ENCODE peak calls at places on chromosome 13, in five cellular contexts. K is naive thymus-derived CD4-positive, alpha-beta T cell; C is adipocyte; T is psoas muscle; M is PC-3. O is an unnamed sample.

GRCh38 chr13:50357136-50357535 is 341.9 kb downstream of the KCNRG start:
- DNase-seq in C (no peak), K (no peak), T (no peak), M (no peak), O (no peak)

GRCh38 chr13:63012016-63012415 is 1596.4 kb upstream of the PCDH20 start:
- DNase-seq in T (no peak), M (no peak), C (no peak), K (no peak), O (no peak)

GRCh38 chr13:40168425-40169155 is 497.9 kb downstream of the FOXO1 start:
- DNase-seq in M (no peak), T (no peak), K (no peak), C (no peak), O (no peak)

GRCh38 chr13:110530839-110531499 is 30.6 kb downstream of the RAB20 start:
- DNase-seq in M (no peak), K (no peak), C (no peak), T (no peak), O (no peak)

GRCh38 chr13:72839831-72840426 is 58.0 kb downstream of the PIBF1 start:
- DNase-seq in M (peak; percentile 74), C (peak; percentile 77), T (peak; percentile 47), K (peak; percentile 42), O (no peak)

GRCh38 chr13:102678339-102679122 is 16.3 kb downstream of the METTL21C start:
- DNase-seq in T (no peak), K (no peak), M (no peak), C (no peak), O (no peak)

GRCh38 chr13:82412749-82413148 is 1469.5 kb downstream of the SLITRK1 start:
- DNase-seq in K (no peak), T (no peak), M (no peak), C (no peak), O (no peak)

GRCh38 chr13:40490086-40490723 is 176.2 kb downstream of the FOXO1 start:
- DNase-seq in K (no peak), C (no peak), T (no peak), M (no peak), O (no peak)

GRCh38 chr13:105445793-105446192 is 1089.7 kb downstream of the EFNB2 start:
- DNase-seq in K (no peak), C (no peak), T (no peak), M (no peak), O (no peak)

GRCh38 chr13:75550159-75550567 is 572 bp downstream of the UCHL3 start:
- DNase-seq in K (no peak), M (peak; percentile 75), T (no peak), C (peak; percentile 81), O (no peak)

GRCh38 chr13:20559659-20560356 is 7.1 kb upstream of the IFT88 start:
- DNase-seq in M (no peak), T (no peak), C (no peak), K (no peak), O (no peak)

GRCh38 chr13:29689548-29689947 is 94.1 kb upstream of the SLC7A1 start:
- DNase-seq in M (no peak), K (no peak), C (no peak), T (no peak), O (no peak)

GRCh38 chr13:59261928-59262488 is 901.7 kb downstream of the DIAPH3 start:
- DNase-seq in M (no peak), K (no peak), T (no peak), C (no peak), O (no peak)

GRCh38 chr13:41614671-41615519 is 157.5 kb downstream of the RGCC start:
- DNase-seq in M (peak; percentile 12), C (no peak), T (no peak), K (no peak), O (peak; percentile 13)

GRCh38 chr13:83274679-83275078 is 607.6 kb downstream of the SLITRK1 start:
- DNase-seq in C (peak; percentile 2), K (no peak), T (no peak), M (no peak), O (no peak)

GRCh38 chr13:19674898-19675297 is 41.4 kb downstream of the MPHOSPH8 start:
- DNase-seq in K (no peak), M (no peak), C (no peak), T (no peak), O (no peak)

GRCh38 chr13:100808848-100809247 is 134.3 kb upstream of the TMTC4 start:
- DNase-seq in C (no peak), K (no peak), T (no peak), M (no peak), O (no peak)

GRCh38 chr13:100811431-100811830 is 136.8 kb upstream of the TMTC4 start:
- DNase-seq in K (no peak), T (no peak), M (no peak), C (no peak), O (no peak)

GRCh38 chr13:100810991-100811390 is 136.4 kb upstream of the TMTC4 start:
- DNase-seq in C (no peak), K (no peak), M (no peak), T (no peak), O (no peak)

GRCh38 chr13:100809856-100810255 is 135.3 kb upstream of the TMTC4 start:
- DNase-seq in M (no peak), T (no peak), K (no peak), C (no peak), O (no peak)

DNA sequence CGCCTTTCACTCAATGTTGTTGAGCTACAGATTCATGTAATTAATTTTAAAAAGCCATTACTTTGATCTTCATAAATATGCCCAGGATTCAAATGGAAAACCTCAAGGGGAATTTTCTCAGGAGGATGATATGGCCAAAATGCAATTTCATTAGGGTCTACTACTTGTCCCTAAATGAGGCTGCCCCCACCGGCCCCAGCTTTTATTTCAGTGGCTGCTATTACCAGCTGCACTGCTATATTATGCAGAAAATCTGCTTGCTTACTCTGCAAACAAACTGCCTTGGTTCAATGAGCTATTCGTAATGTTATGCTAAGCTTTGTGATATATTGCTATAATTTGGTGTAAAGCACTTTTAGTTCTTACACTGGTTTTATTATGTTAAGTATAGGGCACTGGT is 137.3 kb upstream of the TMTC4 start:
- DNase-seq in C (no peak), M (no peak), T (no peak), K (no peak), O (no peak)
- H3K4me3 ChIP-seq in C (no peak overlapping the region), M (no peak overlapping the region), T (no peak overlapping the region), K (no peak overlapping the region), O (no peak overlapping the region)

DNA sequence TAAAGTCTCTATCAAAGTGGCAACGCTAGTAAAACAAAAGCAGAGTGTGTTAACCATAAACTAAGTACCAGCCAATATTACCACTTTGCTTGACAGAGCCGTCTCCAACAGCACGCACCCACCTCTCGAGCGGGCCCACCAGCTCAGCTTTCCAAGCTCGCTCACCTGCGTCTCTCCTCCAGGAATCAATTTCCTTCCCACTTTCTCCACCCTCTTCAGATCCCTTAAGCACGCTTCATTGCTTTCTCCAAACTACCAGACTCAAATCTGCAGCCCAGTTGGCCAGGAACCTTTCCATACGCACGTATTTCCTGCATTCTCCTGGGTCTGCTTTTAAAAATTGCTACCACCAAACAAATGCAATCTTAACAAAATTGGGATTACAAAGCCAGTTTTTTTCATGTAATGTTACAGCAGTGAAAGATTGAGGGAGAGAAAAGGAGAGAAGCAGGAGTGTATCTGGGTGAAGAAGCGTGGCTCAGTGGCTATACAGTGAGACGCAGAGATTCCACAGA is 1.5 kb downstream of the ENOX1 start:
- DNase-seq in M (no peak), C (no peak), K (no peak), T (no peak), O (no peak)
- H3K4me3 ChIP-seq in M (peak overlapping the region; percentile 79), C (peak overlapping the region; percentile 84), K (no peak overlapping the region), T (peak overlapping the region; percentile 78), O (peak overlapping the region; percentile 72)

GRCh38 chr13:97225533-97225932 is 3.4 kb downstream of the MBNL2 start:
- DNase-seq in C (no peak), T (no peak), M (no peak), K (no peak), O (no peak)

GRCh38 chr13:97226788-97227627 is 4.9 kb downstream of the MBNL2 start:
- DNase-seq in M (no peak), C (no peak), K (peak; percentile 31), T (no peak), O (no peak)

GRCh38 chr13:97223711-97224461 is 1.8 kb downstream of the MBNL2 start:
- DNase-seq in T (peak; percentile 56), K (no peak), C (peak; percentile 94), M (peak; percentile 72), O (peak; percentile 71)

GRCh38 chr13:97224544-97225324 is 2.6 kb downstream of the MBNL2 start:
- DNase-seq in M (peak; percentile 71), T (no peak), C (peak; percentile 66), K (no peak), O (no peak)

DNA sequence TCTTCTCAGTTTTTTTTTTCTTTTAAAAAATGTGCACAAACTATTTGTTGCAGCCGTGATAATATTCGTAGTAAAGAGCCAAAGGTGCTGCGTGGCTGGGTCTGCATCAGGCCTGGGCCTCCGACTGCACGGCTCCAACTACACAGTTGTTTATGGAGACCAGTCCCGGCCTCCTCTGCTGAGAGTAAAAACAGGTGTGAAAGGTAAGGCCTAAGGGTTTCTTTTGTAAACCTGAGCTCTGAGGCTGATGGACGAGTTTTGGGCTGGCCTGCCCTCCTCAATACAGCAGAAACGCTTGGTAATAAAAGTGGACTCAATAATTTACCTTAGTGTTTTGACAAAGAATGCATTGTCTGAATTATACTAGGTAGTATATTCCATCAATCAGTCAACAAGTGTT is 3.9 kb downstream of the MBNL2 start:
- DNase-seq in M (no peak), C (no peak), K (no peak), T (no peak), O (no peak)
- H3K4me3 ChIP-seq in M (no peak overlapping the region), C (peak overlapping the region; percentile 97), K (peak overlapping the region; percentile 80), T (peak overlapping the region; percentile 83), O (peak overlapping the region; percentile 84)

GRCh38 chr13:48816696-48817095 is 159.0 kb upstream of the FNDC3A start:
- DNase-seq in C (no peak), M (no peak), K (no peak), T (no peak), O (no peak)
- H3K4me3 ChIP-seq in C (peak overlapping the region; percentile 15), M (no peak overlapping the region), K (peak overlapping the region; percentile 44), T (no peak overlapping the region), O (no peak overlapping the region)

DNA sequence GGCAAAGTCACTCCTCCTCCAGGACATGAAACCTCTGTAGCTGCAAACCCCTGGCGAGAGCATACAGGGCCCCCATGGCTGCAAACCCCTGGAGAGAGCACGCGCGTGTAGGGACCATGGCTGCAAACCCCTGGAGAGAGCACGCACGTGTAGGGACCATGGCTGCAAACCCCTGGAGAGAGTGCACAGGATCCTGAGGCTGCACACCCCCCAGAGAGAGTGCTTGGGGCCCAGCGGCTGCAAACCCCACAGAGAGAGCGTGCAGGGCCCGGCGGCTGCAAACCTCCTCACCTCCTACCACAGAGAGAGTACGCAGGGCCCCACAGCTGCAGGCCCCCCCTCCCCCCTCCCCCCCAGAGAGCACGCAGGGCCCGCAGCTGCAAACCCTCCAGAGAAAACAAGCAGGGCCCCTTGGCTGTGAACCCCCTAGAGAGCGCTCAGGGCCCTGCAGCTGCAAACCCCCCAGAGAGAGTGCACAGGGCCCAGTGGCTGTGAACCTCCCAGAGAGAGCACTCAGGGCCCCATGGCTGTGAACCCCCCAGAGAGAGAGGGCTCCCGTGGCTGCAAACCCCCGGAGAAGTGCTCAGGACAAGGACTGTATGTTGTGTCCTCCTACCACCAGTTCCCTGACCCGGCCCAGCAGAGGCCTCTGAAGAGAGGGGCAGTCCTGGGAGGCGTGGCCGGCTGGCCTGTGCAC is 7.3 kb downstream of the ADPRHL1 start:
- DNase-seq in C (no peak), T (peak; percentile 42), M (no peak), K (no peak), O (no peak)
- H3K4me3 ChIP-seq in C (no peak overlapping the region), T (no peak overlapping the region), M (no peak overlapping the region), K (no peak overlapping the region), O (no peak overlapping the region)

GRCh38 chr13:27171244-27171829 is at the start of gene USP12:
- DNase-seq in K (no peak), C (peak; percentile 78), M (no peak), T (no peak), O (peak; percentile 43)
- H3K4me3 ChIP-seq in K (peak within 1 kb of the TSS; percentile 61), C (peak within 1 kb of the TSS; percentile 92), M (peak within 1 kb of the TSS; percentile 87), T (peak within 1 kb of the TSS; percentile 86), O (peak within 1 kb of the TSS; percentile 89)

GRCh38 chr13:42732073-42732472 is 49.3 kb upstream of the FAM216B start:
- DNase-seq in T (no peak), K (no peak), C (no peak), M (no peak), O (no peak)
- H3K4me3 ChIP-seq in T (no peak overlapping the region), K (no peak overlapping the region), C (no peak overlapping the region), M (no peak overlapping the region), O (no peak overlapping the region)

O was measured in heart right ventricle.